ENCODE peak calls at places on chromosomes 13 and 19, in nine cellular contexts. E is Peyer's patch, N is cardiac fibroblast, V is progenitor cell of endocrine pancreas, R is fibroblast of lung, G is astrocyte of the spinal cord, W is kidney, S is RWPE1, D is A549. O is an unnamed sample.

GRCh38 chr13:79646880-79647279 is 165.9 kb downstream of the NDFIP2 start:
- DNase-seq in S (no peak), R (no peak), G (no peak), W (no peak), V (no peak), N (no peak), D (no peak), E (no peak), O (no peak)

GRCh38 chr13:75258159-75258782 is 223.7 kb downstream of the TBC1D4 start:
- DNase-seq in V (no peak), R (peak), D (no peak), S (peak), N (peak), G (peak), W (no peak), E (no peak), O (no peak)

GRCh38 chr13:30985637-30986205 is 53.3 kb downstream of the TEX26 start:
- DNase-seq in V (no peak), R (peak), S (peak), W (no peak), G (peak), D (no peak), E (no peak), N (peak), O (no peak)

GRCh38 chr13:31090921-31091624 is 70.6 kb downstream of the HSPH1 start:
- DNase-seq in D (no peak), S (no peak), N (peak), V (peak), E (no peak), W (no peak), R (peak), G (peak), O (no peak)

GRCh38 chr19:57708641-57709354 is at the start of gene ZNF154:
- DNase-seq in R (peak), N (peak), W (peak), S (no peak), G (peak), E (peak), D (no peak), V (peak), O (peak)

GRCh38 chr19:42114412-42114811 is 17.8 kb downstream of the POU2F2 start:
- DNase-seq in G (no peak), W (no peak), R (no peak), N (no peak), V (no peak), D (no peak), S (no peak), E (peak), O (no peak)

GRCh38 chr19:29326351-29326750 is 113.4 kb upstream of the UQCRFS1 start:
- DNase-seq in R (no peak), E (no peak), S (peak), N (no peak), D (no peak), G (no peak), V (no peak), W (no peak), O (no peak)

GRCh38 chr13:86554066-86554465 is 754.8 kb upstream of the SLITRK6 start:
- DNase-seq in V (no peak), S (no peak), D (no peak), W (no peak), E (no peak), G (no peak), N (no peak), R (no peak), O (no peak)

GRCh38 chr19:53812335-53812734 is 11.8 kb downstream of the NLRP12 start:
- DNase-seq in D (no peak), W (no peak), V (no peak), R (no peak), G (no peak), N (no peak), S (no peak), E (no peak), O (no peak)
- TF ChIP-seq CTCF in D (peak), W (no peak), V (peak), R (no peak), G (peak), N (peak), S (no peak), E (no peak), O (peak)

DNA sequence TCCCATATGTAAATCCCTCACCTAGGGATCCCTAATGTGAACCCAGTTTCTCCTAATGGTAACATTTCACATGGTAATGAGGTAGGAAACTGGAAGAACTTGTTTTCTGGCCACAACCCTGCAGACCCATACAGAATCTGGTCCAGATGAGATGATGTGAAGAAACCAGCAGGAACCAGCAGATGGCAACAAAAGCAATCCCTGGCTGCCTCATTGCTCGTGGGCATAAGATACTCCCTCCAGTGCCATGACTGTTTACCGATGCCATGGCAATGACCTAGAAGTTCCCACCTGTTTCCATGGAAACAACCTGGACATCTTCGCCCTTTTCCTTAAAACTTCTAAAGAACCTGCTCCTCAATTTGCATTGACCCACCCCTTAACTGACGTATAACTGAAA is 1.4 kb upstream of the CD209 start:
- DNase-seq in S (peak), G (no peak), R (no peak), V (no peak), W (no peak), D (no peak), E (no peak), N (peak), O (no peak)
- TF ChIP-seq CTCF in S (no peak), G (no peak), R (no peak), V (no peak), W (peak), D (no peak), E (peak), N (no peak), O (no peak)

GRCh38 chr19:45251452-45252354 is 632 bp downstream of the MARK4 start:
- DNase-seq in E (no peak), G (peak), D (no peak), W (peak), S (peak), V (peak), N (peak), R (peak), O (no peak)
- TF ChIP-seq CTCF in E (no peak), G (no peak), D (no peak), W (no peak), S (no peak), V (no peak), N (no peak), R (no peak), O (no peak)

GRCh38 chr19:13037161-13037560 is 41.9 kb downstream of the NFIX start:
- DNase-seq in R (peak), N (peak), E (no peak), V (no peak), D (no peak), W (no peak), S (peak), G (peak), O (no peak)

GRCh38 chr19:13040232-13040915 is 45.1 kb downstream of the NFIX start:
- DNase-seq in E (no peak), D (no peak), W (no peak), R (no peak), V (no peak), S (no peak), G (no peak), N (no peak), O (no peak)

GRCh38 chr19:13037718-13038117 is 42.4 kb downstream of the NFIX start:
- DNase-seq in D (no peak), R (no peak), N (no peak), W (no peak), E (no peak), S (no peak), V (no peak), G (no peak), O (no peak)

GRCh38 chr19:13039211-13039789 is 44.0 kb downstream of the NFIX start:
- DNase-seq in W (no peak), V (no peak), N (no peak), R (no peak), E (no peak), G (no peak), D (no peak), S (no peak), O (no peak)

DNA sequence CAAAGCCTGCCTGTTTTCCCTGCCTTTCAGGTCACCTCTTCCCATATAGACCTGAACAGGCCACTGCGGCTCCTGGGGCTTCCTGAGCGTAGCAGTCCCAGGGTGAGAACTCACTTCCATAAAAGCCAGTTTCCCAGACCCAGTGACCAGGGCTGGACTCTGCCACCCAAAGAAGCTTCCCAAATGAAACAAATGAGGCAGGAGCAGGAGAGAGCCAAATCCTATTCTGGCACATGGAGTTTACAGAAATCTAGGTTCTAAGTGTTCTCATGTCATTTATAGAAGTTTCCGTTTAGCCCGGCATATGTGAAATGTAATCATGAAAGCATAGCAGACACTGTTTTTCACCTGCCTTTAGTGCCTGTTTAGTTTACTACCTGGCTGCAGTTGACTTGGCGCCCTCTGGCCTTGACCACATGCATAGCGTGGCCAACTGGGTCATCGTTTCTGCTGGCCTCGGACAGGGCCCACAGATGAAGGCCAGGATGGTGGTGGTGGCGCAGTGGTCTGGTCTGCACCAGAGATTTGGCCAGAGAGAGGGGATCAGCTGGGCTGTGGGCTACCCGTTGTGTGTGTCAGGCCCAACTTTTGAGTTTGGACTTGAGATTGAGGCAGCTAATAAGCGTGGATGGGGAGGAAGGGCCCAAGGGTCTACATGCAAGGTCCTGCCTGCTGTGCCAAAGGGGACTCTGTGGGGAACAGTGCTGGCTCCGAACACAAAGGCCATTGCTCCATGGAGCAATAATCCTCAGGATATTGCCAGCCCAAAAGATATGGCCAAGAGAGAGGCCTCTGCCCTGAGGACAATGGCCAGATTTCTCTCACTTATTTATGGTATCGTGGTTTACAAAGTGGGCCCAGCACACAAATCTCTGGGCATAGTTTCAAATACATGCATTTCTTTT is 43.3 kb downstream of the NFIX start:
- DNase-seq in W (no peak), D (no peak), G (no peak), N (no peak), V (no peak), S (no peak), R (no peak), E (no peak), O (no peak)
- TF ChIP-seq CTCF in W (no peak), D (no peak), G (peak), N (no peak), V (no peak), S (no peak), R (no peak), E (no peak), O (no peak)

GRCh38 chr19:45506991-45507863 is at the start of gene VASP:
- DNase-seq in E (peak), V (peak), W (peak), D (peak), R (peak), N (peak), S (peak), G (peak), O (no peak)
- TF ChIP-seq CTCF in E (no peak), V (no peak), W (peak), D (no peak), R (no peak), N (no peak), S (no peak), G (no peak), O (peak)

DNA sequence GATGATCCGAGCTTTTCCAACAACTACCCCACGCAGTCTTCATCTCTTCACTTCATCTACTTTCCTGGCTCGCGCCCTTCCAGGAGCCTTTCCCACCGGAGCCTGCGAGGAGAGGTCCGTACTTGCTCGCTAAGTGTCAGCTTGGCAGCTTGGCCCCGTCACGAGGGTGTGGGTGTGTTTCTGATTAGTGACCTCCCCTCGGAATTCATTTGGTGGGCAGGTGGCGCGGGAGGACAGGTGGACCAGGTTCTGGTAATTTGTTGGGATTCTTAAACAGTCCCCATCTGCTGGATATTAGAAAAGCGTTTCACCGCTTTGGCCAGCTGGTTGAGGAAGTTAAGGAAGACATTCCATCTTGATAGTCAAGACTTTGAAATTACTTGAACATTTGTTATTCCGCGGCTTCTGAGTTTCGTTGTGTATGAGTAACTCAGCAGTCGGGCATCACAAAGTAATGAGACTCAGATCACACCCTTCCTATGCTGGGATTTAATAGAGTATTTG is 515 bp downstream of the UFM1 start:
- DNase-seq in N (peak), V (peak), E (peak), R (peak), D (peak), G (no peak), S (peak), W (peak), O (no peak)
- TF ChIP-seq CTCF in N (no peak), V (no peak), E (no peak), R (no peak), D (no peak), G (no peak), S (no peak), W (no peak), O (peak)

GRCh38 chr19:34838753-34839431 is 65.9 kb upstream of the ZNF599 start:
- DNase-seq in G (no peak), V (peak), N (peak), R (peak), D (no peak), W (no peak), E (peak), S (no peak), O (no peak)
- TF ChIP-seq CTCF in G (peak), V (peak), N (peak), R (peak), D (peak), W (peak), E (peak), S (no peak), O (no peak)

DNA sequence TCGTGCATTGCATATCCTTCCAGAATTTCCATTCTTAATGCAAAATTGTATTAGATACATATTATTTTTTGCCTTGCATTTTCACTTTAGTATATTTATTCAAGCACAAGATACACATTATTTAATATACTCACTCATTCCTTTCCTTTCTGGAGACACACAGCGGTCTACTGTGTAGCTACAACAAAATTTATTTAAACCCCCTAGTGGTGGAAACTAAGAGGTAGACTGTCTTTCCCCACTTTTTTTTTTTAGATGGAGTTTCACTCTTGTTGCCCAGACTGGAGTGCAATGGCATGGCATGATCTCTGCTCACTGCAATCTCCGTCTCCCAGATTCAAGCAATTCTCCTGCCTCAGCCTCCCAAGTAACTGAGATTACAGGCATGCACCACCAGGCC is 2040.3 kb upstream of the PCDH20 start:
- DNase-seq in D (no peak), E (no peak), R (no peak), V (no peak), S (no peak), N (no peak), W (no peak), G (no peak), O (no peak)
- TF ChIP-seq CTCF in D (no peak), E (no peak), R (no peak), V (peak), S (peak), N (peak), W (no peak), G (peak), O (peak)

GRCh38 chr19:8361921-8362793 is 1.8 kb upstream of the ANGPTL4 start:
- DNase-seq in N (peak), D (peak), R (peak), E (peak), S (peak), V (no peak), G (peak), W (peak), O (no peak)

GRCh38 chr19:8367327-8368001 is 3.5 kb downstream of the ANGPTL4 start:
- DNase-seq in V (no peak), W (peak), S (peak), G (peak), N (peak), R (peak), D (no peak), E (peak), O (peak)

GRCh38 chr19:8366961-8367326 is 3.0 kb downstream of the ANGPTL4 start:
- DNase-seq in R (peak), S (no peak), D (no peak), G (no peak), N (peak), V (no peak), E (peak), W (no peak), O (no peak)

GRCh38 chr19:8366121-8366581 is 2.2 kb downstream of the ANGPTL4 start:
- DNase-seq in G (no peak), R (no peak), D (no peak), E (no peak), V (no peak), W (no peak), S (no peak), N (no peak), O (no peak)

GRCh38 chr19:8363803-8364771 is at the start of gene ANGPTL4:
- DNase-seq in R (peak), G (peak), W (peak), D (peak), V (peak), S (peak), E (peak), N (peak), O (no peak)
- TF ChIP-seq CTCF in R (peak), G (peak), W (no peak), D (no peak), V (peak), S (no peak), E (peak), N (peak), O (peak)

GRCh38 chr13:102402292-102402691 is 444 bp upstream of the FGF14 start:
- DNase-seq in S (no peak), G (peak), R (peak), W (peak), V (no peak), E (peak), N (no peak), D (no peak), O (no peak)
- TF ChIP-seq CTCF in S (no peak), G (no peak), R (peak), W (no peak), V (no peak), E (no peak), N (no peak), D (no peak), O (no peak)